ENCODE peak calls at places on chromosomes 1 and 21, in five cellular contexts. P, Z, S, E and L are unnamed samples.

GRCh38 chr1:64584479-64584878 is 114.5 kb downstream of the CACHD1 start:
- DNase-seq in P (no peak), Z (no peak), S (no peak), E (no peak), L (no peak)

GRCh38 chr1:48680411-48681035 is 96.2 kb downstream of the BEND5 start:
- DNase-seq in P (no peak), Z (no peak), S (no peak), E (no peak), L (no peak)

GRCh38 chr1:12083766-12084165 is 20.7 kb downstream of the TNFRSF8 start:
- DNase-seq in P (no peak), Z (no peak), S (no peak), E (no peak), L (no peak)

GRCh38 chr1:67983867-67984266 is 66.6 kb downstream of the DIRAS3 start:
- DNase-seq in P (no peak), Z (no peak), S (no peak), E (no peak), L (no peak)

GRCh38 chr1:188240772-188241406 is 1412.1 kb downstream of the PLA2G4A start:
- DNase-seq in P (no peak), Z (no peak), S (no peak), E (no peak), L (no peak)

GRCh38 chr1:243461700-243462099 is 205.9 kb downstream of the SDCCAG8 start:
- DNase-seq in P (no peak), Z (no peak), S (no peak), E (no peak), L (no peak)

GRCh38 chr21:25934771-25935224 is 200.0 kb downstream of the GABPA start:
- DNase-seq in P (peak), Z (no peak), S (peak), E (no peak), L (no peak)

GRCh38 chr1:22416555-22417454 is 34.8 kb upstream of the ZBTB40 start:
- DNase-seq in P (peak), Z (peak), S (peak), E (peak), L (peak)

GRCh38 chr1:232223887-232224286 is 406.0 kb downstream of the SIPA1L2 start:
- DNase-seq in P (no peak), Z (no peak), S (no peak), E (no peak), L (no peak)

GRCh38 chr1:151510020-151510405 is 1.2 kb upstream of the CGN start:
- DNase-seq in P (no peak), Z (no peak), S (no peak), E (no peak), L (no peak)

GRCh38 chr1:162861101-162861500 is at the start of gene CCDC190:
- DNase-seq in P (peak), Z (no peak), S (no peak), E (no peak), L (no peak)

DNA sequence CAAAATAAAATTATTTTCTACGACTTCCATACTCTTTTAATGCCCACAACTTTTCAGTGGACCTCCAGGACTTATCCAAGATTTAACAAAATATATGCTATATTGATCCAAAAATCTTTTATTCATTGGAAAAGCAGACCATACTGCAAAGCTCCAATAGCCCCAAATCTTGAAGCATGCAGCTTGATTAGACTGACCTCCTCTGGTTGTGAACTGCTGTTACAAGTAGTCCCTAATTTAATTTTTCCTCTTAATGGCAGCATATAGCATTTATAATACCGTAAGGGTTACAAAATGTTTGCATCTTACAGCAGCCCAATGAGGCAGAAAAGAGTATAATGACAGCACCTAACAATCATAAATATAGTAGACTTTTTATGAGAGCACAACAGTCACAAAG is 49.8 kb downstream of the TPR start:
- DNase-seq in P (no peak), Z (no peak), S (no peak), E (no peak), L (no peak)
- TF ChIP-seq CTCF in P (peak), Z (peak), S (no peak), E (peak), L (no peak)

GRCh38 chr21:41147096-41147978 is 20.6 kb upstream of the BACE2 start:
- DNase-seq in P (no peak), Z (no peak), S (no peak), E (no peak), L (no peak)
- TF ChIP-seq CTCF in P (no peak), Z (no peak), S (no peak), E (no peak), L (no peak)

DNA sequence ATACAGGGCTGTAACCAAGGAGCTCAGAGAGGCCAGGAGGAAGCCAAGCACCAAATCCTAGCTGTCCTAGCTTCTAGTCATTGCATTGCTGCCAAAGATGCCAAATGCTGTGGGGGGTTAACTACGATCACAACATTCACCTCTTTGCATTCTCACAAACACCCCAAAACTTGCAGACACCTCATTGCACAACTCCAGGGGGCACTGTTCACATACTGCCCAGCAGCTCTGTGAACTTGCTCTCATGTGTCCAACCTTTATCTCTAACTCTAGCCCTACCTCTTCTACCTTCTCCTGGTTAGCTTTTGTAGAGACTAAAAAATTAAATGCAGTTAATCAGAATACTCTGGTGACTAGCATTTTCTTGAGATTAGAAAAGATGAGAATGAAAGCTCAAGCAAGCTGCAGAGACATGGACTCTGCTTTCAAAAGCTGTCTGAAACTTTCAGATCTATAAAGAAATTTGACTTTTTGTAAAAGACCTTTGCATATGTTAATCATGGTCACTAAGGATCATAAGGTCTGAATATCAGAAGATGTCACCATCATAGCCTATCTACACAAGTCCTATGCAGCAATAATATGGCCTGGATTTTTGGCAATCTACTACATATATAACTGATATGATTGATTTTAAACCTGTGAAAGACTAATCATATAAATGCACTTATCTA is 14.0 kb upstream of the KIF14 start:
- DNase-seq in P (no peak), Z (no peak), S (no peak), E (no peak), L (no peak)
- TF ChIP-seq CTCF in P (no peak), Z (no peak), S (no peak), E (peak), L (no peak)

GRCh38 chr1:192657760-192658159 is 21.8 kb downstream of the RGS13 start:
- DNase-seq in P (no peak), Z (no peak), S (no peak), E (no peak), L (no peak)

GRCh38 chr1:192658255-192658654 is 22.3 kb downstream of the RGS13 start:
- DNase-seq in P (no peak), Z (no peak), S (no peak), E (no peak), L (no peak)

GRCh38 chr1:192652159-192652558 is 16.2 kb downstream of the RGS13 start:
- DNase-seq in P (no peak), Z (no peak), S (no peak), E (no peak), L (no peak)

GRCh38 chr1:192654607-192655389 is 18.9 kb downstream of the RGS13 start:
- DNase-seq in P (no peak), Z (no peak), S (no peak), E (no peak), L (no peak)

GRCh38 chr1:192654120-192654519 is 18.2 kb downstream of the RGS13 start:
- DNase-seq in P (no peak), Z (no peak), S (no peak), E (no peak), L (no peak)
- TF ChIP-seq CTCF in P (no peak), Z (no peak), S (no peak), E (no peak), L (no peak)

DNA sequence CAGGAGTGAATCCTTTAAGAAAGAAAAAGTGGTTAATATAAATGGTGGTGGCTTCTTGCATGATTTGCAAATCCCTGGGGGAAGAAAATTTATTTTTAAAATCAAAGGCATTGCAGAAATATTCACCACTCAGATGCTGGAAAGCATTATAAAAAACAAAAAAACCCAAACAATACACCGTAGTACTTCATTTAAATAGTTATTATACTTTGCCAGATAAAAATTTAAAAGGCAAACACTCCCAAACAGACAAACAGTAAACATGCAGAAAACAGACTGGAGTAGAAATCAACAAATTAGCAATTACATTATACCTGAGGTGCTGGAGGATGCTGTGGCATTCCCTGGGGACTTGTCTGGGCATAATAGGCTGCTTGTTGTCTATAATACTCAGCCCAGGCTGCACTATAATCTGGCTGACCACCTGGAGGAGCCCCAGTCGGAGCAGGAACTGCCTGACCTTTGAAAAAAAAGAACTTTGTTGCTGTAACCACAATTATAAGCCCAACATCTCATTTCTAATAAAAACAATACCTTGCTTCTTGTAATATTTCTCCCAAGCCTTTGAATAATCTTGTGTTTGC is 29.9 kb downstream of the FUBP1 start:
- DNase-seq in P (no peak), Z (no peak), S (no peak), E (no peak), L (no peak)
- TF ChIP-seq CTCF in P (peak), Z (no peak), S (no peak), E (peak), L (no peak)